ENCODE peak calls at places on chromosomes 5 and 9, in four cellular contexts. N is cardiac muscle cell, I is upper lobe of left lung, S is endodermal cell. Y is an unnamed sample.

GRCh38 chr9:91417602-91418218 is 5.9 kb downstream of the NFIL3 start:
- DNase-seq in N (no peak), I (no peak), S (no peak), Y (no peak)

GRCh38 chr9:74742792-74743389 is 144.8 kb downstream of the TRPM6 start:
- DNase-seq in N (peak; percentile 54), I (no peak), S (peak; percentile 70), Y (no peak)

GRCh38 chr9:113587471-113588031 is 124.0 kb downstream of the RGS3 start:
- DNase-seq in N (peak; percentile 49), I (no peak), S (peak; percentile 90), Y (no peak)

GRCh38 chr9:26243298-26243697 is 565.1 kb upstream of the TUSC1 start:
- DNase-seq in N (no peak), I (no peak), S (no peak), Y (no peak)

GRCh38 chr5:35857004-35857345 is 284 bp downstream of the IL7R start:
- DNase-seq in N (no peak), I (no peak), S (no peak), Y (no peak)

GRCh38 chr9:132857031-132857430 is 21.1 kb downstream of the AK8 start:
- DNase-seq in N (no peak), I (no peak), S (no peak), Y (no peak)

GRCh38 chr5:109953821-109954220 is 264.1 kb downstream of the MAN2A1 start:
- DNase-seq in N (no peak), I (no peak), S (no peak), Y (no peak)

GRCh38 chr5:87541668-87542067 is 128.9 kb upstream of the CCNH start:
- DNase-seq in N (no peak), I (no peak), S (no peak), Y (no peak)

GRCh38 chr9:99253772-99254431 is 31.8 kb downstream of the SEC61B start:
- DNase-seq in N (no peak), I (peak; percentile 39), S (peak; percentile 49), Y (no peak)

GRCh38 chr9:1759901-1760300 is 255.2 kb upstream of the SMARCA2 start:
- DNase-seq in N (no peak), I (no peak), S (peak; percentile 65), Y (no peak)

GRCh38 chr5:59712836-59713487 is 180.6 kb downstream of the PDE4D start:
- DNase-seq in N (no peak), I (no peak), S (peak; percentile 50), Y (no peak)

GRCh38 chr9:4585135-4585534 is 77.0 kb upstream of the PLPP6 start:
- DNase-seq in N (no peak), I (no peak), S (peak; percentile 64), Y (no peak)

GRCh38 chr5:62720036-62720441 is 141.4 kb downstream of the LRRC70 start:
- DNase-seq in N (peak; percentile 55), I (no peak), S (peak; percentile 85), Y (no peak)

GRCh38 chr5:111063709-111064322 is 7.7 kb upstream of the TSLP start:
- DNase-seq in N (no peak), I (no peak), S (no peak), Y (no peak)

GRCh38 chr9:116015855-116016254 is 137.7 kb upstream of the PAPPA start:
- DNase-seq in N (no peak), I (no peak), S (no peak), Y (no peak)
- TF ChIP-seq CTCF in N (no peak), I (no peak), S (no peak), Y (no peak)

DNA sequence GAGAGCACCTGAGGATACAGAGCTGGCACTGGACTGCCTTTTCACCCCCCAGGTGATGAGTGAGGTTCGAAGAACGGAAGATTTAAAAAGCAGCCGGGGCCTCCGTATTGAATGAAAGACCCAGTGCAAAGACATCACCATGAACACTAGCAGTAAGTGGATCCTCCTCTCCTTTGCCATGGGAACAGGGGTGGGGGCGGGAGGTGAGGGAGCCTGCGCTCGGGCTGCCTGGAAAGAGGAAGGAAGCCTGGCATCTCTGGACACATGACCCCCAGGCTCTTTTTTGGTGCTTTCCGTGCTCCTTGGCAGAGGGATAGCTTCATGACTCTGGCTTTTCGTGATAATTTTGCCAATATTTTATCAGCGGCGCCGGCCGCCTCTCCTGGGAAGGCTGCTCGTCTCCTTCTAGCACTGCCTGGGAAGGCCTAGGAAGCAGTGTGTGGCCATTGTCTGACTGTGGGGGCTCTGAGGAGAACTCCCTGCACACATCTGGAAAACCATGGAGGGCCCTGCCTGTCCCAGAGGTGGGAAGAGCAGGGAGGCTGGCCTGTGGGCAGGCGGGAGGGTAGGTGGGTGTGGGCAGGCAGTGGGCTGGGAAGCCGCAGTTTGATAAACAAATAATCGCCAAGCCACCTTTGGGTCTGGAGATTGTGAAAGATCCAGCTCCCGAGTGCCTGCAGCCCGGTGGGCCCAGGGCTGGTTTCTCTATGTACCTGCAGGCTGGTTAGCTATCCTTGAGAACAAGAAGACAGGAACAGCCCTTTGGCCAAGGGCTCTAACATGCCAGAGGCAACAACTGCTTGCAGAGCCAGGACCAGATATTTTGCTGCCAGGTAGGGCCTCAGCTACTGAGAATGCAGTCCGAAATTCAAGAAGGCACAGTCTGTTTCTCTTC is 911 bp downstream of the ABLIM3 start:
- DNase-seq in N (no peak), I (peak; percentile 46), S (no peak), Y (no peak)
- H3K27ac ChIP-seq in N (no peak overlapping the region), I (peak overlapping the region; percentile 82), S (no peak overlapping the region), Y (peak overlapping the region; percentile 82)

GRCh38 chr5:61159070-61159469 is 3.2 kb downstream of the SMIM15 start:
- DNase-seq in N (no peak), I (no peak), S (no peak), Y (no peak)
- TF ChIP-seq CTCF in N (no peak), I (no peak), S (no peak), Y (no peak)

GRCh38 chr9:131402073-131402472 is 8.2 kb downstream of the PRRC2B start:
- DNase-seq in N (no peak), I (no peak), S (no peak), Y (no peak)
- H3K27ac ChIP-seq in N (peak overlapping the region; percentile 47), I (peak overlapping the region; percentile 62), S (peak overlapping the region; percentile 80), Y (peak overlapping the region; percentile 71)

GRCh38 chr5:176570044-176570443 is 20.9 kb downstream of the CDHR2 start:
- DNase-seq in N (no peak), I (no peak), S (no peak), Y (no peak)
- TF ChIP-seq CTCF in N (peak; percentile 26), I (no peak), S (no peak), Y (no peak)

GRCh38 chr9:98009926-98010325 is 26.8 kb downstream of the ANP32B start:
- DNase-seq in N (no peak), I (no peak), S (no peak), Y (no peak)
- H3K27ac ChIP-seq in N (no peak overlapping the region), I (peak overlapping the region; percentile 43), S (no peak overlapping the region), Y (peak overlapping the region; percentile 45)